ENCODE peak calls at places on chromosome 19, in six cellular contexts. D is coronary artery; K is CD4-positive, alpha-beta memory T cell; I is heart right ventricle; A is foreskin fibroblast; L is psoas muscle. R is an unnamed sample.

GRCh38 chr19:49512970-49513745 is 697 bp downstream of the FCGRT start:
- DNase-seq in D (no peak), K (no peak), I (peak), A (peak), L (peak), R (no peak)

GRCh38 chr19:40718774-40719391 is 2.0 kb downstream of the ITPKC start:
- DNase-seq in D (peak), K (no peak), I (peak), A (peak), L (peak), R (no peak)

GRCh38 chr19:2810141-2811091 is 9.3 kb upstream of the ZNF554 start:
- DNase-seq in D (no peak), K (no peak), I (no peak), A (no peak), L (no peak), R (no peak)

GRCh38 chr19:24074720-24075119 is 12.3 kb upstream of the ZNF254 start:
- DNase-seq in D (no peak), K (no peak), I (no peak), A (peak), L (no peak), R (no peak)

GRCh38 chr19:9958451-9958850 is 22.1 kb upstream of the OLFM2 start:
- DNase-seq in D (no peak), K (no peak), I (no peak), A (peak), L (no peak), R (no peak)

GRCh38 chr19:38455031-38455430 is 21.5 kb downstream of the RYR1 start:
- DNase-seq in D (no peak), K (no peak), I (no peak), A (no peak), L (no peak), R (peak)

GRCh38 chr19:52566588-52566987 is 3.5 kb upstream of the ZNF701 start:
- DNase-seq in D (no peak), K (no peak), I (no peak), A (peak), L (no peak), R (no peak)

GRCh38 chr19:39813264-39813998 is 20.5 kb downstream of the DYRK1B start:
- DNase-seq in D (no peak), K (no peak), I (no peak), A (no peak), L (no peak), R (no peak)

GRCh38 chr19:47309038-47309437 is 623 bp upstream of the C5AR1 start:
- DNase-seq in D (no peak), K (no peak), I (no peak), A (no peak), L (no peak), R (no peak)

GRCh38 chr19:33052352-33052972 is 12.2 kb downstream of the RHPN2 start:
- DNase-seq in D (no peak), K (no peak), I (no peak), A (peak), L (no peak), R (no peak)

GRCh38 chr19:15614507-15615379 is at the start of gene CYP4F8:
- DNase-seq in D (no peak), K (no peak), I (no peak), A (no peak), L (no peak), R (no peak)

GRCh38 chr19:16386619-16387240 is 62.1 kb downstream of the KLF2 start:
- DNase-seq in D (no peak), K (peak), I (no peak), A (peak), L (no peak), R (peak)

GRCh38 chr19:48393559-48394330 is at the start of gene GRIN2D:
- DNase-seq in D (no peak), K (peak), I (no peak), A (no peak), L (no peak), R (no peak)

GRCh38 chr19:30311911-30312310 is 60.3 kb upstream of the ZNF536 start:
- DNase-seq in D (peak), K (no peak), I (no peak), A (no peak), L (no peak), R (no peak)

GRCh38 chr19:30313353-30313750 is 58.8 kb upstream of the ZNF536 start:
- DNase-seq in D (peak), K (no peak), I (no peak), A (no peak), L (no peak), R (no peak)

GRCh38 chr19:30312582-30313352 is 59.4 kb upstream of the ZNF536 start:
- DNase-seq in D (peak), K (no peak), I (no peak), A (no peak), L (no peak), R (no peak)

GRCh38 chr19:30309983-30310805 is 62.0 kb upstream of the ZNF536 start:
- DNase-seq in D (peak), K (no peak), I (no peak), A (no peak), L (no peak), R (no peak)

DNA sequence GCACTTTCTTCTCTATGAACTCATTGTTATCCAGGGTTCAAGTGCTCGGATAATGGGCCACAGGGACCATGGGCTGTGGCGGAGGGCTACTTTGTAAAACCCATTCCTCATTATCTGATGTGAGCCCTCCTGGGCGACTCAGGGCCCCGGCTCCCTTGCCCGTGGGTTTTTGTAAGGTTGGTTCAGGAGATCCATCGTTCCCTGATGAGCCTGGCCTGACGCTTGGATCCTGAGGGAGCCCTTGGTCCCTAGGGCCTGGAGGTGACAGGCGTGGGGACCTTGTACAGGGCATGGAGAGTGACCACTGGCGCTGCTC is 61.4 kb upstream of the ZNF536 start:
- DNase-seq in D (peak), K (no peak), I (no peak), A (no peak), L (no peak), R (no peak)
- H3K4me3 ChIP-seq in D (no peak), K (no peak), I (no peak), A (no peak), L (no peak), R (no peak)

GRCh38 chr19:1324249-1324791 is 38.6 kb downstream of the EFNA2 start:
- DNase-seq in D (no peak), K (no peak), I (no peak), A (no peak), L (no peak), R (no peak)
- H3K4me3 ChIP-seq in D (peak), K (no peak), I (peak), A (no peak), L (peak), R (no peak)

GRCh38 chr19:6531163-6531955 is 533 bp downstream of the TNFSF9 start:
- DNase-seq in D (no peak), K (no peak), I (no peak), A (no peak), L (no peak), R (no peak)
- H3K4me3 ChIP-seq in D (peak), K (peak), I (peak), A (peak), L (peak), R (peak)

DNA sequence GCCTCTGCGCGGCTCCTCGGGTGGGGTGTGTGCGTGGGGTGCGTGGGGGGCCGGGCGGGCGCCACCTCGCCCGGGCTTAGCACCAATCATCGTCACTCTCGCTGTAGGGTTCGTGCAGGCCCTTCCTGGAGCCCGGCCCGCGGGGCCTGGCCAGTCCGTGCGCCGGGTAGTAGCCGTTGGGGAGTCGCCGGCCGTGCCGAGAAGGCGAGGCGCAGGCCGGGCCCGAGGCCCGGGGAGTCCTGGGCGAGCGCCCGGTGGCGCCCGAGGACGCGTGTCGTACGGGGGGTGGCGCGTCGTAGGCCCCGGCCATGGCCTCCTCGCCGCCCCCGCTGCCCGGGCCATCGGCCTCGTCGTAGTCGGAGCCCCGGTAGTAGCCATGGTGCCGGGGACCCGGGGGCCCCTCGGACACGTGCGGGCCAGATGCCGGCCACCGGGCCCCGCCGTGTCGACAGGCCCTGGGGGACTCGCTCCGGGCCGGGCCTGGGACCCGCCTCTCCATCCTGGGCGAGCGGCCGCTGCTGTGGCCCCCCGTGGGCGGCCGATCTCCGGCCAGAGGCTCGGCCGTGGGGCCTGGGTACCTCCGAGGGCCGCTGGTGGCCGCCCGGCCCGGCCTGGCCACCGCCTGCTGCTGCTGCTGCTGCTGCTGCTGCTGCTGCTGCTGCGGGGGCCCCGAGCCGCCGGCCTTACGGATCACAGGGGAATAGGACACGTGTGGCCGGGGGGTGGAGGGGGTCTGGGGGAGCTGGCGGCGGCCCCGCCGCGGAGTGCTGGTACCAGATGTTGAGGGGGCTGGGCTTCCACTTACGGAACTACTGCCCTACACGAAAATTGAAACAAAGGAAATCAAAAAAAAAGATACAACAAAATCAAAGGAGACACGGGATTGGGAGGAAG is 57.3 kb downstream of the IER2 start:
- DNase-seq in D (no peak), K (no peak), I (peak), A (peak), L (peak), R (no peak)
- H3K4me3 ChIP-seq in D (peak), K (peak), I (peak), A (peak), L (peak), R (no peak)